ENCODE peak calls at places on chromosomes 11 and 22, in eight cellular contexts. One of them, this sample, is unnamed.

GRCh38 chr11:13955971-13956421 is 6.5 kb upstream of the SPON1 start:
- DNase-seq in DND-41: peak; percentile 48
- DNase-seq in effector memory CD4-positive, alpha-beta T cell: no peak
- DNase-seq in Karpas-422: peak; percentile 75
- DNase-seq in body of pancreas: peak; percentile 55
- DNase-seq in endothelial cell of umbilical vein: peak; percentile 56
- DNase-seq in left lung: peak; percentile 45
- DNase-seq in aorta: peak; percentile 73
- DNase-seq in this sample: peak; percentile 69

GRCh38 chr11:22703561-22703960 is 37.1 kb downstream of the GAS2 start:
- DNase-seq in Karpas-422: no peak
- DNase-seq in body of pancreas: no peak
- DNase-seq in effector memory CD4-positive, alpha-beta T cell: no peak
- DNase-seq in DND-41: no peak
- DNase-seq in left lung: no peak
- DNase-seq in endothelial cell of umbilical vein: peak; percentile 58
- DNase-seq in aorta: no peak
- DNase-seq in this sample: no peak

GRCh38 chr11:97487387-97487786 is 1097.6 kb downstream of the JRKL start:
- DNase-seq in aorta: no peak
- DNase-seq in body of pancreas: no peak
- DNase-seq in DND-41: no peak
- DNase-seq in endothelial cell of umbilical vein: no peak
- DNase-seq in Karpas-422: no peak
- DNase-seq in effector memory CD4-positive, alpha-beta T cell: no peak
- DNase-seq in left lung: no peak
- DNase-seq in this sample: no peak

GRCh38 chr11:12808519-12808918 is 134.3 kb downstream of the TEAD1 start:
- DNase-seq in body of pancreas: no peak
- DNase-seq in endothelial cell of umbilical vein: peak; percentile 28
- DNase-seq in DND-41: no peak
- DNase-seq in aorta: no peak
- DNase-seq in effector memory CD4-positive, alpha-beta T cell: no peak
- DNase-seq in left lung: no peak
- DNase-seq in Karpas-422: no peak
- DNase-seq in this sample: no peak

GRCh38 chr22:46803031-46803880 is 40.8 kb downstream of the TBC1D22A start:
- DNase-seq in aorta: peak; percentile 83
- DNase-seq in DND-41: peak; percentile 52
- DNase-seq in body of pancreas: peak; percentile 59
- DNase-seq in endothelial cell of umbilical vein: peak; percentile 50
- DNase-seq in effector memory CD4-positive, alpha-beta T cell: peak; percentile 52
- DNase-seq in left lung: peak; percentile 52
- DNase-seq in Karpas-422: peak; percentile 87
- DNase-seq in this sample: peak; percentile 62

GRCh38 chr11:90701040-90701439 is 478.2 kb upstream of the CHORDC1 start:
- DNase-seq in effector memory CD4-positive, alpha-beta T cell: no peak
- DNase-seq in DND-41: no peak
- DNase-seq in Karpas-422: no peak
- DNase-seq in endothelial cell of umbilical vein: no peak
- DNase-seq in aorta: no peak
- DNase-seq in left lung: no peak
- DNase-seq in body of pancreas: no peak
- DNase-seq in this sample: no peak

GRCh38 chr11:66048525-66049313 is at the start of gene GAL3ST3:
- DNase-seq in aorta: peak; percentile 76
- DNase-seq in body of pancreas: no peak
- DNase-seq in effector memory CD4-positive, alpha-beta T cell: no peak
- DNase-seq in DND-41: no peak
- DNase-seq in Karpas-422: no peak
- DNase-seq in endothelial cell of umbilical vein: no peak
- DNase-seq in left lung: no peak
- DNase-seq in this sample: no peak

GRCh38 chr11:111808063-111808588 is 41.9 kb upstream of the PPP2R1B start:
- DNase-seq in effector memory CD4-positive, alpha-beta T cell: no peak
- DNase-seq in endothelial cell of umbilical vein: no peak
- DNase-seq in DND-41: no peak
- DNase-seq in Karpas-422: no peak
- DNase-seq in left lung: peak; percentile 39
- DNase-seq in body of pancreas: no peak
- DNase-seq in aorta: no peak
- DNase-seq in this sample: no peak

GRCh38 chr22:49554296-49554625 is 273.4 kb downstream of the BRD1 start:
- DNase-seq in DND-41: no peak
- DNase-seq in effector memory CD4-positive, alpha-beta T cell: no peak
- DNase-seq in left lung: peak; percentile 22
- DNase-seq in body of pancreas: no peak
- DNase-seq in Karpas-422: no peak
- DNase-seq in endothelial cell of umbilical vein: no peak
- DNase-seq in aorta: peak; percentile 56
- DNase-seq in this sample: no peak

GRCh38 chr11:55732936-55733335 is 40.3 kb upstream of the OR5D13 start:
- DNase-seq in body of pancreas: no peak
- DNase-seq in DND-41: no peak
- DNase-seq in left lung: no peak
- DNase-seq in aorta: no peak
- DNase-seq in effector memory CD4-positive, alpha-beta T cell: no peak
- DNase-seq in Karpas-422: no peak
- DNase-seq in endothelial cell of umbilical vein: no peak
- DNase-seq in this sample: no peak

GRCh38 chr11:16630651-16631050 is 107.8 kb upstream of the C11orf58 start:
- DNase-seq in left lung: no peak
- DNase-seq in effector memory CD4-positive, alpha-beta T cell: no peak
- DNase-seq in aorta: no peak
- DNase-seq in DND-41: no peak
- DNase-seq in endothelial cell of umbilical vein: no peak
- DNase-seq in body of pancreas: no peak
- DNase-seq in Karpas-422: no peak
- DNase-seq in this sample: no peak

GRCh38 chr11:128190312-128190711 is 397.0 kb downstream of the ETS1 start:
- DNase-seq in left lung: no peak
- DNase-seq in body of pancreas: no peak
- DNase-seq in endothelial cell of umbilical vein: no peak
- DNase-seq in DND-41: peak; percentile 95
- DNase-seq in aorta: no peak
- DNase-seq in Karpas-422: no peak
- DNase-seq in effector memory CD4-positive, alpha-beta T cell: no peak
- DNase-seq in this sample: no peak

GRCh38 chr11:111460752-111461305 is 51.4 kb downstream of the BTG4 start:
- DNase-seq in DND-41: no peak
- DNase-seq in body of pancreas: no peak
- DNase-seq in aorta: no peak
- DNase-seq in left lung: no peak
- DNase-seq in endothelial cell of umbilical vein: no peak
- DNase-seq in effector memory CD4-positive, alpha-beta T cell: no peak
- DNase-seq in Karpas-422: peak; percentile 47
- DNase-seq in this sample: no peak

GRCh38 chr11:75665126-75665525 is 3.7 kb downstream of the MAP6 start:
- DNase-seq in left lung: no peak
- DNase-seq in aorta: no peak
- DNase-seq in endothelial cell of umbilical vein: no peak
- DNase-seq in DND-41: no peak
- DNase-seq in body of pancreas: no peak
- DNase-seq in effector memory CD4-positive, alpha-beta T cell: no peak
- DNase-seq in Karpas-422: no peak
- DNase-seq in this sample: no peak
- H3K27ac ChIP-seq in left lung: no peak overlapping the region
- H3K27ac ChIP-seq in aorta: no peak overlapping the region
- H3K27ac ChIP-seq in endothelial cell of umbilical vein: no peak overlapping the region
- H3K27ac ChIP-seq in DND-41: no peak overlapping the region
- H3K27ac ChIP-seq in body of pancreas: no peak overlapping the region
- H3K27ac ChIP-seq in effector memory CD4-positive, alpha-beta T cell: no peak overlapping the region
- H3K27ac ChIP-seq in Karpas-422: no peak overlapping the region
- H3K27ac ChIP-seq in this sample: no peak overlapping the region

DNA sequence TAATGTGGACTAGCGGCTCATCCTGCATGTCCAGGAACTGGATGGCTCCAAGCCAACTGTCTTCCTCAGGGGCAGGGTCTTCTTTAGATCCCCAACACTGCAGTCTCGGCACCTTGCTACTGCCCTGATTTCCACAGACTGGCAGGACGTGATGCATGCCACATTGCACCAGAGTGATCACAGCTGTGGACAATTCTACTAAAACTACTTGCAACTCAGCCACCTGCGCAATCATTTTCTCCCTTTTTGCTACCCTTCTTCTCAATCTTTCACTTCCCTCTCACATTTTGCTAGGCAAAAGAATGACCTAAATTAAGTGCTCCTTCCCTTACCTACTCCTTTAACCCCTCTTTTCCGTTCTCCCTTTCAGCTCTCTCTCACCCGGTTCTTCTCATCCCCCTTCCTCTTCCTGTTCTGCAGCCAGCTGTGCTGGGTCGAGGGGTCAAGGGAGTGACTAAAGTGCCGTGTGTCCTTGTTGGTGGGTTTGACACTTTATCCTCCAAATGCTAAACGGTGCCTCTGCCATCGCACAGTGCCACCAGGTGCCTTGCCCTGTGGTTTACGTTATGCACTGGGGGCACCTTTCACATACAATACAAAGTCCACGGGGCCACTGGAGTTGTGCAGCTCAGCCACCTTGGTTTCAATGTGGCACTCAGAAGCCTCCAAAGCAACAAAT is 11.5 kb upstream of the PEX26 start:
- DNase-seq in effector memory CD4-positive, alpha-beta T cell: no peak
- DNase-seq in aorta: no peak
- DNase-seq in Karpas-422: peak; percentile 90
- DNase-seq in endothelial cell of umbilical vein: no peak
- DNase-seq in left lung: no peak
- DNase-seq in body of pancreas: no peak
- DNase-seq in DND-41: no peak
- DNase-seq in this sample: no peak
- H3K4me3 ChIP-seq in effector memory CD4-positive, alpha-beta T cell: no peak overlapping the region
- H3K4me3 ChIP-seq in aorta: no peak overlapping the region
- H3K4me3 ChIP-seq in Karpas-422: peak overlapping the region; percentile 60
- H3K4me3 ChIP-seq in endothelial cell of umbilical vein: no peak overlapping the region
- H3K4me3 ChIP-seq in left lung: no peak overlapping the region
- H3K4me3 ChIP-seq in body of pancreas: no peak overlapping the region
- H3K4me3 ChIP-seq in DND-41: no peak overlapping the region
- H3K4me3 ChIP-seq in this sample: no peak overlapping the region

GRCh38 chr22:37555029-37555428 is 5.3 kb upstream of the CDC42EP1 start:
- DNase-seq in endothelial cell of umbilical vein: no peak
- DNase-seq in effector memory CD4-positive, alpha-beta T cell: no peak
- DNase-seq in DND-41: no peak
- DNase-seq in body of pancreas: no peak
- DNase-seq in aorta: no peak
- DNase-seq in Karpas-422: no peak
- DNase-seq in left lung: no peak
- DNase-seq in this sample: no peak
- H3K4me1 ChIP-seq in endothelial cell of umbilical vein: peaks cover 37% of the 10 kb centered on the region
- H3K4me1 ChIP-seq in effector memory CD4-positive, alpha-beta T cell: peaks cover 2% of the 10 kb centered on the region
- H3K4me1 ChIP-seq in DND-41: no peaks in the 10 kb centered on the region
- H3K4me1 ChIP-seq in body of pancreas: peaks cover 76% of the 10 kb centered on the region
- H3K4me1 ChIP-seq in aorta: no peaks in the 10 kb centered on the region
- H3K4me1 ChIP-seq in Karpas-422: no peaks in the 10 kb centered on the region
- H3K4me1 ChIP-seq in left lung: peaks cover 47% of the 10 kb centered on the region
- H3K4me1 ChIP-seq in this sample: no peaks in the 10 kb centered on the region

GRCh38 chr11:118609380-118610219 is 2.2 kb downstream of the PHLDB1 start:
- DNase-seq in Karpas-422: no peak
- DNase-seq in effector memory CD4-positive, alpha-beta T cell: peak; percentile 11
- DNase-seq in DND-41: no peak
- DNase-seq in left lung: no peak
- DNase-seq in aorta: peak; percentile 79
- DNase-seq in body of pancreas: peak; percentile 17
- DNase-seq in endothelial cell of umbilical vein: peak; percentile 47
- DNase-seq in this sample: no peak
- H3K27ac ChIP-seq in Karpas-422: no peak overlapping the region
- H3K27ac ChIP-seq in effector memory CD4-positive, alpha-beta T cell: peak overlapping the region; percentile 22
- H3K27ac ChIP-seq in DND-41: no peak overlapping the region
- H3K27ac ChIP-seq in left lung: peak overlapping the region; percentile 83
- H3K27ac ChIP-seq in aorta: no peak overlapping the region
- H3K27ac ChIP-seq in body of pancreas: peak overlapping the region; percentile 74
- H3K27ac ChIP-seq in endothelial cell of umbilical vein: peak overlapping the region; percentile 80
- H3K27ac ChIP-seq in this sample: peak overlapping the region; percentile 59

GRCh38 chr11:26335903-26336302 is 4.0 kb downstream of the ANO3 start:
- DNase-seq in Karpas-422: no peak
- DNase-seq in body of pancreas: no peak
- DNase-seq in aorta: no peak
- DNase-seq in effector memory CD4-positive, alpha-beta T cell: no peak
- DNase-seq in DND-41: no peak
- DNase-seq in endothelial cell of umbilical vein: no peak
- DNase-seq in left lung: no peak
- DNase-seq in this sample: no peak

GRCh38 chr11:26330255-26330654 is 1.7 kb upstream of the ANO3 start:
- DNase-seq in endothelial cell of umbilical vein: no peak
- DNase-seq in effector memory CD4-positive, alpha-beta T cell: no peak
- DNase-seq in body of pancreas: no peak
- DNase-seq in DND-41: no peak
- DNase-seq in aorta: no peak
- DNase-seq in left lung: no peak
- DNase-seq in Karpas-422: no peak
- DNase-seq in this sample: no peak

GRCh38 chr11:26332572-26332915 is 614 bp downstream of the ANO3 start:
- DNase-seq in aorta: no peak
- DNase-seq in effector memory CD4-positive, alpha-beta T cell: no peak
- DNase-seq in body of pancreas: no peak
- DNase-seq in left lung: no peak
- DNase-seq in endothelial cell of umbilical vein: no peak
- DNase-seq in DND-41: no peak
- DNase-seq in Karpas-422: no peak
- DNase-seq in this sample: no peak

GRCh38 chr11:26333906-26334305 is 2.0 kb downstream of the ANO3 start:
- DNase-seq in endothelial cell of umbilical vein: no peak
- DNase-seq in aorta: no peak
- DNase-seq in left lung: no peak
- DNase-seq in DND-41: no peak
- DNase-seq in Karpas-422: no peak
- DNase-seq in body of pancreas: no peak
- DNase-seq in effector memory CD4-positive, alpha-beta T cell: no peak
- DNase-seq in this sample: no peak

DNA sequence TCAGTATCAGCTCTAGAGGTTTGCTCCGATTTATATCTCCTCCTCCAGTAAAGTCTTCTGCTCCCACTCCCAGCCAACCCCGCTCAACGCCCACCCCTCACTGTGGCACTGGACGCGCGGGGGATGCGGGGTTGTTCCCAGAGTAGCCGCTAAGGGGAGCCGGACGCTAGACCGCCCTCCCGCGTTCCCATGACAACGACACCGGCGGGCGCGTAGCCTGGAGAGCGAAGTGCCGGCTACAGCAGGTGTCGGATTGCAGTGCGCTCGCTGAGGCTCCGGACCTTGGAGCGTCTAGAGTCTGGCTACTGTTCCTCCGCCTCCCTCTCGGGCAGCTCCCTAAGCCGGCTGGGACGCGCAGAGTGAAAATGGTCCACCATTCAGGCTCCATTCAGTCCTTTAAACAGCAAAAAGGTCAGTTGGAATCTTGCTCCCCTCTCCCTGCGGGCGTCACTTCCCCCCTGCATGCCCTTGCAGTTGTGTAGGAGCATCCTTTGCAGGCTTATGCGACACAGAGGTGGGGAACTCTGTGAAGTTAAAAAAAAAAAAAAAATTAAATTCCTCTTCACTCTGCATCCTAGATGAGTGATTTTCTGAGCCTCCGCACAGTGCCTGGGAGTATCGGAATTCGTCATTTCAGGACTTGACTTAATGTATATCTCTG is at the start of gene ANO3:
- DNase-seq in effector memory CD4-positive, alpha-beta T cell: no peak
- DNase-seq in endothelial cell of umbilical vein: peak; percentile 65
- DNase-seq in left lung: peak; percentile 79
- DNase-seq in Karpas-422: no peak
- DNase-seq in aorta: peak; percentile 81
- DNase-seq in body of pancreas: peak; percentile 73
- DNase-seq in DND-41: no peak
- DNase-seq in this sample: no peak
- H3K4me3 ChIP-seq in effector memory CD4-positive, alpha-beta T cell: no peak within 1 kb of the TSS
- H3K4me3 ChIP-seq in endothelial cell of umbilical vein: no peak within 1 kb of the TSS
- H3K4me3 ChIP-seq in left lung: no peak within 1 kb of the TSS
- H3K4me3 ChIP-seq in Karpas-422: no peak within 1 kb of the TSS
- H3K4me3 ChIP-seq in aorta: no peak within 1 kb of the TSS
- H3K4me3 ChIP-seq in body of pancreas: no peak within 1 kb of the TSS
- H3K4me3 ChIP-seq in DND-41: no peak within 1 kb of the TSS
- H3K4me3 ChIP-seq in this sample: no peak within 1 kb of the TSS

GRCh38 chr11:492416-493226 is 14.4 kb downstream of the RNH1 start:
- DNase-seq in left lung: no peak
- DNase-seq in body of pancreas: no peak
- DNase-seq in DND-41: no peak
- DNase-seq in aorta: no peak
- DNase-seq in endothelial cell of umbilical vein: no peak
- DNase-seq in Karpas-422: no peak
- DNase-seq in effector memory CD4-positive, alpha-beta T cell: no peak
- DNase-seq in this sample: no peak
- H3K4me1 ChIP-seq in left lung: no peaks in the 10 kb centered on the region
- H3K4me1 ChIP-seq in body of pancreas: no peaks in the 10 kb centered on the region
- H3K4me1 ChIP-seq in DND-41: no peaks in the 10 kb centered on the region
- H3K4me1 ChIP-seq in aorta: no peaks in the 10 kb centered on the region
- H3K4me1 ChIP-seq in endothelial cell of umbilical vein: no peaks in the 10 kb centered on the region
- H3K4me1 ChIP-seq in Karpas-422: no peaks in the 10 kb centered on the region
- H3K4me1 ChIP-seq in effector memory CD4-positive, alpha-beta T cell: no peaks in the 10 kb centered on the region
- H3K4me1 ChIP-seq in this sample: no peaks in the 10 kb centered on the region

This sample was measured in naive thymus-derived CD4-positive, alpha-beta T cell.